ENCODE peak calls at places on chromosomes 4 and X, in six cellular contexts. One of them, this sample, is unnamed.

GRCh38 chr4:93810340-93810992 is 18.1 kb upstream of the ATOH1 start:
- DNase-seq in GM10248: no peak
- DNase-seq in activated B cell treated with CpG ODN at 0.5 μM for 24 hours: no peak
- DNase-seq in nephron progenitor cell: no peak
- DNase-seq in cardiac muscle cell: no peak
- DNase-seq in tibial nerve: peak
- DNase-seq in this sample: no peak

GRCh38 chr4:57159866-57160265 is 49.7 kb upstream of the IGFBP7 start:
- DNase-seq in GM10248: no peak
- DNase-seq in activated B cell treated with CpG ODN at 0.5 μM for 24 hours: no peak
- DNase-seq in nephron progenitor cell: no peak
- DNase-seq in cardiac muscle cell: peak
- DNase-seq in tibial nerve: no peak
- DNase-seq in this sample: no peak

GRCh38 chr4:40254961-40255721 is 58.3 kb downstream of the RHOH start:
- DNase-seq in GM10248: no peak
- DNase-seq in activated B cell treated with CpG ODN at 0.5 μM for 24 hours: no peak
- DNase-seq in nephron progenitor cell: no peak
- DNase-seq in cardiac muscle cell: peak
- DNase-seq in tibial nerve: no peak
- DNase-seq in this sample: no peak

GRCh38 chr4:158710814-158711213 is 12.4 kb downstream of the PPID start:
- DNase-seq in GM10248: no peak
- DNase-seq in activated B cell treated with CpG ODN at 0.5 μM for 24 hours: no peak
- DNase-seq in nephron progenitor cell: no peak
- DNase-seq in cardiac muscle cell: peak
- DNase-seq in tibial nerve: no peak
- DNase-seq in this sample: no peak

GRCh38 chrX:46461653-46462191 is 83.5 kb downstream of the ZNF674 start:
- DNase-seq in GM10248: no peak
- DNase-seq in activated B cell treated with CpG ODN at 0.5 μM for 24 hours: no peak
- DNase-seq in nephron progenitor cell: no peak
- DNase-seq in cardiac muscle cell: no peak
- DNase-seq in tibial nerve: no peak
- DNase-seq in this sample: no peak

GRCh38 chr4:28523791-28524190 is 1663.2 kb downstream of the STIM2 start:
- DNase-seq in GM10248: no peak
- DNase-seq in activated B cell treated with CpG ODN at 0.5 μM for 24 hours: no peak
- DNase-seq in nephron progenitor cell: no peak
- DNase-seq in cardiac muscle cell: no peak
- DNase-seq in tibial nerve: no peak
- DNase-seq in this sample: no peak

GRCh38 chr4:149296503-149296902 is 519.1 kb downstream of the IQCM start:
- DNase-seq in GM10248: no peak
- DNase-seq in activated B cell treated with CpG ODN at 0.5 μM for 24 hours: no peak
- DNase-seq in nephron progenitor cell: no peak
- DNase-seq in cardiac muscle cell: no peak
- DNase-seq in tibial nerve: no peak
- DNase-seq in this sample: no peak

GRCh38 chrX:149950681-149951080 is 12.4 kb upstream of the EOLA2 start:
- DNase-seq in GM10248: peak
- DNase-seq in activated B cell treated with CpG ODN at 0.5 μM for 24 hours: no peak
- DNase-seq in nephron progenitor cell: no peak
- DNase-seq in cardiac muscle cell: peak
- DNase-seq in tibial nerve: peak
- DNase-seq in this sample: no peak

GRCh38 chrX:124347242-124347641 is 879 bp downstream of the SH2D1A start:
- DNase-seq in GM10248: no peak
- DNase-seq in activated B cell treated with CpG ODN at 0.5 μM for 24 hours: no peak
- DNase-seq in nephron progenitor cell: no peak
- DNase-seq in cardiac muscle cell: no peak
- DNase-seq in tibial nerve: no peak
- DNase-seq in this sample: no peak

GRCh38 chrX:136954930-136955329 is 74.4 kb upstream of the RBMX start:
- DNase-seq in GM10248: no peak
- DNase-seq in activated B cell treated with CpG ODN at 0.5 μM for 24 hours: no peak
- DNase-seq in nephron progenitor cell: no peak
- DNase-seq in cardiac muscle cell: peak
- DNase-seq in tibial nerve: no peak
- DNase-seq in this sample: no peak

GRCh38 chrX:153882086-153882498 is 3.9 kb downstream of the L1CAM start:
- DNase-seq in GM10248: no peak
- DNase-seq in activated B cell treated with CpG ODN at 0.5 μM for 24 hours: no peak
- DNase-seq in nephron progenitor cell: no peak
- DNase-seq in cardiac muscle cell: no peak
- DNase-seq in tibial nerve: no peak
- DNase-seq in this sample: no peak

GRCh38 chr4:40124690-40125089 is 68.0 kb downstream of the N4BP2 start:
- DNase-seq in GM10248: no peak
- DNase-seq in activated B cell treated with CpG ODN at 0.5 μM for 24 hours: no peak
- DNase-seq in nephron progenitor cell: no peak
- DNase-seq in cardiac muscle cell: no peak
- DNase-seq in tibial nerve: no peak
- DNase-seq in this sample: no peak

GRCh38 chr4:39051454-39051853 is 10.6 kb upstream of the KLHL5 start:
- DNase-seq in GM10248: no peak
- DNase-seq in activated B cell treated with CpG ODN at 0.5 μM for 24 hours: no peak
- DNase-seq in nephron progenitor cell: no peak
- DNase-seq in cardiac muscle cell: no peak
- DNase-seq in tibial nerve: no peak
- DNase-seq in this sample: no peak

GRCh38 chrX:74349387-74349786 is 45.4 kb downstream of the ZCCHC13 start:
- DNase-seq in GM10248: no peak
- DNase-seq in activated B cell treated with CpG ODN at 0.5 μM for 24 hours: no peak
- DNase-seq in nephron progenitor cell: no peak
- DNase-seq in cardiac muscle cell: peak
- DNase-seq in tibial nerve: no peak
- DNase-seq in this sample: no peak

GRCh38 chr4:159451006-159451405 is 348.1 kb downstream of the RAPGEF2 start:
- DNase-seq in GM10248: no peak
- DNase-seq in activated B cell treated with CpG ODN at 0.5 μM for 24 hours: no peak
- DNase-seq in nephron progenitor cell: no peak
- DNase-seq in cardiac muscle cell: no peak
- DNase-seq in tibial nerve: no peak
- DNase-seq in this sample: no peak

GRCh38 chr4:48908687-48909086 is 2.1 kb upstream of the OCIAD2 start:
- DNase-seq in GM10248: no peak
- DNase-seq in activated B cell treated with CpG ODN at 0.5 μM for 24 hours: no peak
- DNase-seq in nephron progenitor cell: no peak
- DNase-seq in cardiac muscle cell: no peak
- DNase-seq in tibial nerve: no peak
- DNase-seq in this sample: no peak

GRCh38 chr4:24643774-24644520 is 59.6 kb upstream of the DHX15 start:
- DNase-seq in GM10248: no peak
- DNase-seq in activated B cell treated with CpG ODN at 0.5 μM for 24 hours: no peak
- DNase-seq in nephron progenitor cell: no peak
- DNase-seq in cardiac muscle cell: peak
- DNase-seq in tibial nerve: no peak
- DNase-seq in this sample: no peak

GRCh38 chr4:55503164-55503563 is 43.5 kb downstream of the CLOCK start:
- DNase-seq in GM10248: no peak
- DNase-seq in activated B cell treated with CpG ODN at 0.5 μM for 24 hours: no peak
- DNase-seq in nephron progenitor cell: no peak
- DNase-seq in cardiac muscle cell: peak
- DNase-seq in tibial nerve: no peak
- DNase-seq in this sample: no peak

GRCh38 chr4:54819044-54819443 is 161.3 kb downstream of the KIT start:
- DNase-seq in GM10248: no peak
- DNase-seq in activated B cell treated with CpG ODN at 0.5 μM for 24 hours: no peak
- DNase-seq in nephron progenitor cell: no peak
- DNase-seq in cardiac muscle cell: no peak
- DNase-seq in tibial nerve: no peak
- DNase-seq in this sample: no peak

GRCh38 chrX:154987940-154988339 is 34.6 kb downstream of the F8 start:
- DNase-seq in GM10248: no peak
- DNase-seq in activated B cell treated with CpG ODN at 0.5 μM for 24 hours: no peak
- DNase-seq in nephron progenitor cell: no peak
- DNase-seq in cardiac muscle cell: no peak
- DNase-seq in tibial nerve: no peak
- DNase-seq in this sample: no peak

GRCh38 chr4:14222630-14223029 is 595.1 kb upstream of the BOD1L1 start:
- DNase-seq in GM10248: no peak
- DNase-seq in activated B cell treated with CpG ODN at 0.5 μM for 24 hours: no peak
- DNase-seq in nephron progenitor cell: no peak
- DNase-seq in cardiac muscle cell: no peak
- DNase-seq in tibial nerve: no peak
- DNase-seq in this sample: no peak

GRCh38 chr4:100076753-100077152 is 113.5 kb downstream of the DDIT4L start:
- DNase-seq in GM10248: no peak
- DNase-seq in activated B cell treated with CpG ODN at 0.5 μM for 24 hours: no peak
- DNase-seq in nephron progenitor cell: no peak
- DNase-seq in cardiac muscle cell: no peak
- DNase-seq in tibial nerve: no peak
- DNase-seq in this sample: no peak

GRCh38 chrX:19046343-19047215 is 62.7 kb upstream of the PHKA2 start:
- DNase-seq in GM10248: no peak
- DNase-seq in activated B cell treated with CpG ODN at 0.5 μM for 24 hours: no peak
- DNase-seq in nephron progenitor cell: no peak
- DNase-seq in cardiac muscle cell: no peak
- DNase-seq in tibial nerve: no peak
- DNase-seq in this sample: no peak

GRCh38 chr4:147782087-147782781 is 50.3 kb downstream of the ARHGAP10 start:
- DNase-seq in GM10248: no peak
- DNase-seq in activated B cell treated with CpG ODN at 0.5 μM for 24 hours: no peak
- DNase-seq in nephron progenitor cell: no peak
- DNase-seq in cardiac muscle cell: peak
- DNase-seq in tibial nerve: no peak
- DNase-seq in this sample: no peak

GRCh38 chrX:153641575-153642312 is 5.3 kb upstream of the DUSP9 start:
- DNase-seq in GM10248: no peak
- DNase-seq in activated B cell treated with CpG ODN at 0.5 μM for 24 hours: no peak
- DNase-seq in nephron progenitor cell: no peak
- DNase-seq in cardiac muscle cell: no peak
- DNase-seq in tibial nerve: no peak
- DNase-seq in this sample: no peak

GRCh38 chrX:20680998-20681397 is 414.3 kb upstream of the RPS6KA3 start:
- DNase-seq in GM10248: no peak
- DNase-seq in activated B cell treated with CpG ODN at 0.5 μM for 24 hours: no peak
- DNase-seq in nephron progenitor cell: no peak
- DNase-seq in cardiac muscle cell: peak
- DNase-seq in tibial nerve: no peak
- DNase-seq in this sample: no peak
- TF ChIP-seq CTCF in GM10248: no peak
- TF ChIP-seq CTCF in activated B cell treated with CpG ODN at 0.5 μM for 24 hours: no peak
- TF ChIP-seq CTCF in nephron progenitor cell: peak
- TF ChIP-seq CTCF in cardiac muscle cell: no peak
- TF ChIP-seq CTCF in tibial nerve: no peak
- TF ChIP-seq CTCF in this sample: peak

DNA sequence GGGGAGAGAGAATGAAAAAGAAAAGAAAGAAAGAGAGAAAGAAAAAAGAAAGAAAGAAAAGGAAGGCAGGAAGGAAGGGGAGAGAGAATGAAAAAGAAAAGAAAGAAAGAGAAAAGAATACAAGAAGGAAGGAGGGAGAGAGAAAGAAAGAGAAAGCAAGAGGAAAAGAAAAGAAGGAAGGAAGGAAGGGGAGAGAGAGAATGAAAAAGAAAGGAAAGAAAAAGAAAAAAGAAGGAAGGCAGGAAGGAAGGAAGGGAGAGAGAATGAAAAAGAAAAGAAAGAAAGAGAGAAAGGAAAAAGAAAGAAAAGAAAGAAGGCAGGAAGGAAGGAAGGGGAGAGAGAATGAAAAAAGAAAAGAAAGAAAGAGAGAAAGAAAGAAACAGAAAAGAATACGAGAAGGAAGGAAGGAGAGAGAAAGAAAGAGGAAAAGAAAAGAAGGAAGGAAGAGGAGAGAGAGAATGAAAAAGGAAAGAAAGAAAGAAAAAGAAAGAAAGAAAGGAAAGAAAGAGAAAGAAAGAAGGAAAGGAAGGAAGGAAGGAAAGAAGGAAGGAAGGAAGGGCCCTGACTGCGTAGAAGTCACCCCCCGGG is 15.1 kb upstream of the P2RY8 start:
- DNase-seq in GM10248: no peak
- DNase-seq in activated B cell treated with CpG ODN at 0.5 μM for 24 hours: no peak
- DNase-seq in nephron progenitor cell: no peak
- DNase-seq in cardiac muscle cell: no peak
- DNase-seq in tibial nerve: no peak
- DNase-seq in this sample: no peak
- TF ChIP-seq CTCF in GM10248: no peak
- TF ChIP-seq CTCF in activated B cell treated with CpG ODN at 0.5 μM for 24 hours: no peak
- TF ChIP-seq CTCF in nephron progenitor cell: no peak
- TF ChIP-seq CTCF in cardiac muscle cell: no peak
- TF ChIP-seq CTCF in tibial nerve: no peak
- TF ChIP-seq CTCF in this sample: no peak

DNA sequence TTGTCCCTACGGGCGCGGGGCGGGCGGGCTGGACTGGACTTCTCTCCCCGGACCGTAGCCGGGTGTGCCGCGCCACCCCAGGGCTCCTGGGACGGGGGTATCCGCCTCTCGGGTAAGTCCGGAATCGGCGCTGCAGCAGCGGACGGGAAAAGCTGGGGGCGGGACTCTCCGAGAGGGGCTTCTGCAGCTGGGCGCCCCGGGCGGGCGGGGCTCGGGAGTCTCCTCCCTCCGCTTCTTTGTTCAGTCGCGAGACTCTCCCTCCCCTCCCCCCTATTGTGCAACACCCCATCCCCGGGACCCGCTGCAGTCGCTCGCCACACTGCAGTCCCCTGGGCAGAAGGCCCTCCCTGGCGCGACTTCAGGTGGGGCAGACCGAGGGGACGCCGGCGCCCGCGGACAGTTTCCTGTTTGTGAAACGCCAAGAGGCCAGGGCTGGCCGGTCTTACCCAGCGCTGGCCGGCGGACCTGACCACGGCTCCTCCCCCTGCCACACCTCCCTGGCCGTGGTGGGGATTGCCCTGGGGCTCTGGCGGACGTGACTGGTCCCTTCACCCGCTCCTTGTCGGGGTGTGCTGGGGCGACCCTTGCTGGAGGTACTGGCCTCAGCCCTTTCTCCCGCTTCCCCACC is 966 bp downstream of the CCNG2 start:
- DNase-seq in GM10248: peak
- DNase-seq in activated B cell treated with CpG ODN at 0.5 μM for 24 hours: peak
- DNase-seq in nephron progenitor cell: peak
- DNase-seq in cardiac muscle cell: peak
- DNase-seq in tibial nerve: peak
- DNase-seq in this sample: peak
- TF ChIP-seq CTCF in GM10248: no peak
- TF ChIP-seq CTCF in activated B cell treated with CpG ODN at 0.5 μM for 24 hours: no peak
- TF ChIP-seq CTCF in nephron progenitor cell: no peak
- TF ChIP-seq CTCF in cardiac muscle cell: no peak
- TF ChIP-seq CTCF in tibial nerve: no peak
- TF ChIP-seq CTCF in this sample: no peak

DNA sequence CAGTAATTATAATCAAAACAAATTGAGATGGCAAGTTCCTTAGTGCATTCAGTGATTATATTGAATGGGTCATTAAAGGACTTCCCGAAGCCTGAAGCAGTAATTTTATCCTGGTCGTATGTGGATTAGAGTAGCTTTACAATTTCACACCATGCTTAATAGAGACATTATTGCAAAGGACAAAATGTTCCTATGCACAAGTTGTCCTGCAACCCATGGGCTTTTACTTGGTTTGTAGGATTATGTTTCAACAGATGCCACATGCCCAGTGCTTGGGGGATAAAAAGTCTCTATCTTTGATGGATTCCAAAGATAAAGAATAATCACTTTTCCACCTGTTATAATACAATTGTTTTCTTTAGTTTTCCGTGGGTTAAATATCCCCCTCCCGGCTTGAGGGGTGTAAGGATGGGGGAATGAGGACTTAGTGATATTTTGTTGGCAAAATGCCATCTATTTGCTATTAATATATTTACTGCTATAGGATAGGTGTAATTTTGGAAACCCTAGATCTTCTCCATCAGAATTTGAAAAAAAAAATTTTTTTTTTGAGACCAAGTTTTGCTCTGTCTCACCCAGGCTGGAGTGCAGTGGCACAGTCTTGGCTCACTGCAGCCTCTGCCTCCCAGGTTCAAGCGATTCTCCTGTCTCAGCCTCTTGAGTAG is 156.5 kb upstream of the ETNPPL start:
- DNase-seq in GM10248: no peak
- DNase-seq in activated B cell treated with CpG ODN at 0.5 μM for 24 hours: no peak
- DNase-seq in nephron progenitor cell: no peak
- DNase-seq in cardiac muscle cell: no peak
- DNase-seq in tibial nerve: no peak
- DNase-seq in this sample: no peak
- TF ChIP-seq CTCF in GM10248: no peak
- TF ChIP-seq CTCF in activated B cell treated with CpG ODN at 0.5 μM for 24 hours: no peak
- TF ChIP-seq CTCF in nephron progenitor cell: no peak
- TF ChIP-seq CTCF in cardiac muscle cell: no peak
- TF ChIP-seq CTCF in tibial nerve: no peak
- TF ChIP-seq CTCF in this sample: no peak